ENCODE peak calls at places on chromosomes 3 and 15, in five cellular contexts. B, L, P, J and U are unnamed samples.

GRCh38 chr3:27641888-27642601 is 80.1 kb downstream of the EOMES start:
- DNase-seq in P (no peak), B (no peak), J (no peak), L (no peak), U (no peak)

GRCh38 chr3:119794401-119794800 is 12.5 kb downstream of the NR1I2 start:
- DNase-seq in J (no peak), P (no peak), B (no peak), L (no peak), U (no peak)

GRCh38 chr15:29465196-29465595 is 195.6 kb upstream of the NSMCE3 start:
- DNase-seq in B (no peak), P (no peak), L (no peak), J (no peak), U (no peak)

GRCh38 chr15:28208583-28208982 is 109.5 kb upstream of the OCA2 start:
- DNase-seq in B (no peak), J (no peak), P (no peak), L (no peak), U (no peak)

GRCh38 chr15:35485411-35485810 is 60.6 kb downstream of the DPH6 start:
- DNase-seq in B (no peak), P (peak; percentile 68), J (no peak), L (no peak), U (no peak)

GRCh38 chr3:177195242-177195940 is 1.9 kb downstream of the TBL1XR1 start:
- DNase-seq in L (peak; percentile 49), B (no peak), J (no peak), P (peak; percentile 53), U (no peak)

GRCh38 chr3:30492581-30493192 is 113.7 kb upstream of the TGFBR2 start:
- DNase-seq in B (no peak), P (no peak), L (no peak), J (peak; percentile 100), U (no peak)

GRCh38 chr3:4900298-4900697 is 78.9 kb upstream of the BHLHE40 start:
- DNase-seq in P (no peak), J (no peak), L (no peak), B (no peak), U (no peak)

GRCh38 chr3:53195066-53195450 is 34.0 kb downstream of the PRKCD start:
- DNase-seq in L (no peak), B (no peak), P (no peak), J (no peak), U (no peak)

GRCh38 chr3:24272875-24273274 is 221.8 kb downstream of the THRB start:
- DNase-seq in J (peak; percentile 31), B (no peak), L (no peak), P (no peak), U (no peak)

GRCh38 chr15:83449928-83450501 is 2.9 kb downstream of the SH3GL3 start:
- DNase-seq in B (no peak), J (no peak), P (no peak), L (no peak), U (no peak)

GRCh38 chr3:104392327-104392726 is 974.4 kb upstream of the ALCAM start:
- DNase-seq in L (peak; percentile 14), P (no peak), J (peak; percentile 4), B (no peak), U (no peak)

GRCh38 chr15:25783607-25784131 is 79.5 kb downstream of the ATP10A start:
- DNase-seq in B (peak; percentile 49), L (peak; percentile 36), P (no peak), J (no peak), U (no peak)

DNA sequence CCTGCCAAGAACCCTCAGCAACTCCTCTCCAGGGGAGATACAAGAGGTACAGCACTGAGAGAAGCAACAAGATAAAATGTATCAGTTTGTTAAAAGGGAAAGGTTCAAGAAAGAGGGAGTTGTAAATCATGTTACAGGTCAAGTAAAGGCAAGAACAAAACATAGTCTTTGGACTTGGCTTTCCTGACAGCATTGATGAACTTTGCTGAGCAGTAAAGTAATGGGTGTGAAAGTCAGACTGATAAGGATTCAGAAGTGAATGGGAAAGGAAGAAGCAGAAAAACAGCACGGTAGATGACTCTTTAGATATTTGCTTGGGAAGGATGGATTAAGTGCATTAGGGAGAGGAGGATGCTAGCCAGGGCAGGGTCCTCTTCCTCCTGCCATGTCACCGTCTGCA is 27.1 kb downstream of the MBNL1 start:
- DNase-seq in P (no peak), L (no peak), B (no peak), J (no peak), U (no peak)
- TF ChIP-seq MYC in P (no peak), L (no peak), B (no peak), J (no peak), U (no peak)

GRCh38 chr3:69422751-69423150 is 36.9 kb upstream of the FRMD4B start:
- DNase-seq in J (no peak), P (peak; percentile 58), B (no peak), L (no peak), U (no peak)
- TF ChIP-seq MYC in J (no peak), P (no peak), B (no peak), L (no peak), U (no peak)

DNA sequence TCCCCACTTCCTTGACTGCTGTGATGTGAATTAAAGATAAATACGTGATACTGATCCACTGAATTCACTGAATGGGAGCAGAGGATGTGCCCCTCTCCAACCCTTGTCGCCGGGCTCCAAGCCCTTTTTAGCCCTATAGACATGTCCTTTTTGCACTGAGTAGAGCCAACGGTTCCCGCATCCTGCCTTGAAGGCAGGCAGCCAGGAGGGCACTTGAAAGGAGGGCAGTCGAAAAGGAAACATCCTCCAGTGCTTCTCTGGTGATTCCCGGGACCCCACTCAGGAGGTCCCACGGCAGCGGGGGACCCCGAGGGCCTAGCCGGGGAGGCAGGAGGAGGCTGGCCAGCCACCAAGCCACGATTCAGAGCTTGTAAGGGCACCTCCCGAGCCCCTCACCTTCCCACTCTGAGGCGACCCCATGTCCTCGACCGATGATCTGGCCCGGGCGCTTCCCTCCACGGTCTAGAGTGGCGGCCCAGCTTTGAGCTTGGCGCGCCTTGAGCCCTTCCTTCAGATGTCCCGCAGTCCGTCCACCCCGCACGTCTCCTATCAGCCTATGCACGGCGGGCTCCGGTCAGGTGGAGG is 854 bp upstream of the MANF start:
- DNase-seq in J (no peak), B (no peak), L (peak; percentile 49), P (peak; percentile 46), U (no peak)
- TF ChIP-seq MYC in J (no peak), B (no peak), L (no peak), P (no peak), U (no peak)

DNA sequence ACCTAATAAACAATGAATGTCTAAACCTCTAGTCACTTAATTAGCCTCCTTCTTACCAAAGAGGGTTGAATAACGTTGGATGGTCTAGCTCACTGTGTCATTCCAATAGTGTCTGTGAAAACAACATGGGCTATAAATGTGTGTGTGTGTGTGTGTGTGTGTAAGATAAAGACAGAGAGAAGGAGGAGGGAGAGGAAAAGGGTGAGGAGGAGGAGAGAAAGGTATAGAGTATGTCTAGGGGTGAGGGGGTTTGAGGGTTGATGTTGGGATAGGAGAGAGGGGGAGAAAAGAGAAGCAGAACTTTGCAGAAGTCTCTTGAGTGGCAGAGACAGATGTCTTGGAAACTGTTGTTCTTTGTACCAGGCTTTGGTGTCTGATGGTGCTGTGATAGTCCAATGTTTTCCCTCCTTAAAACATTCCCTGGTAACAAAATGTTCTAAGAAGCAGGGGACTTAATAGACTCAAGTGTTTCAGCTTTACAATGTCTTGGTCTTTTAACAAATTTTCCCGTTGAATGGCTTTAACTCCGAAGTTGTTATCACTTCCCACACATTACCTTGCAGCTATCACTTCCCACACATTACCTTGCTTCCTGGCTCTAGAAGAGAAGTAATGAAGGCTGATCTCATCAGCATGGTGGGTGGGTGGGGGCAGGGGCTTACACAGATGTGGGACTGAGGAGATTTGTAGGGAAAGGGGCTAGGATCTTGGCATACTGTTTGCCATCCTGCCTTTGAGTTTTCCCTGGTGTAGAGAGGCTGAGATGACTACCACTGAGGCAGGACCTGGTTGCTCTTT is 57.8 kb upstream of the ETV5 start:
- DNase-seq in B (no peak), J (no peak), L (no peak), P (no peak), U (no peak)
- TF ChIP-seq MYC in B (no peak), J (no peak), L (no peak), P (no peak), U (no peak)